ENCODE peak calls at places on chromosome 3, in eight cellular contexts. W is K562, I is upper lobe of left lung, N is Panc1, D is GM12878, M is HCT116, Q is HepG2, Z is GM23338. O is an unnamed sample.

GRCh38 chr3:195770081-195770840 is 41.5 kb downstream of the MUC4 start:
- ATAC-seq in I (no peak), W (no peak), D (no peak), Q (no peak), M (no peak), N (no peak), Z (no peak), O (no peak)

GRCh38 chr3:4320453-4320852 is 17.3 kb downstream of the SETMAR start:
- ATAC-seq in Q (no peak), M (no peak), D (no peak), I (no peak), N (no peak), Z (no peak), W (no peak), O (no peak)

GRCh38 chr3:169295126-169295525 is 368.4 kb downstream of the MECOM start:
- ATAC-seq in I (no peak), W (no peak), Q (no peak), D (no peak), M (no peak), Z (no peak), N (no peak), O (no peak)

GRCh38 chr3:150703756-150704344 is at the start of gene ERICH6:
- ATAC-seq in Q (peak; percentile 100), Z (peak; percentile 99), D (peak; percentile 100), N (peak; percentile 98), I (peak; percentile 99), M (peak; percentile 99), W (peak; percentile 100), O (peak; percentile 99)

GRCh38 chr3:132822266-132822665 is 100.1 kb upstream of the NPHP3 start:
- ATAC-seq in N (no peak), M (no peak), Q (no peak), Z (no peak), D (no peak), W (no peak), I (no peak), O (no peak)

GRCh38 chr3:184110316-184110725 is 13.5 kb downstream of the HTR3E start:
- ATAC-seq in I (no peak), N (peak; percentile 78), Q (peak; percentile 66), D (no peak), Z (no peak), M (peak; percentile 88), W (peak; percentile 78), O (no peak)

GRCh38 chr3:197398301-197398878 is 100.0 kb upstream of the DLG1 start:
- ATAC-seq in M (no peak), Z (no peak), W (no peak), I (no peak), D (no peak), N (no peak), Q (no peak), O (no peak)

GRCh38 chr3:97952872-97953271 is 19.4 kb downstream of the RIOX2 start:
- ATAC-seq in Q (no peak), I (no peak), N (no peak), W (no peak), Z (no peak), D (no peak), M (no peak), O (no peak)

GRCh38 chr3:128503164-128503651 is 10.2 kb upstream of the GATA2 start:
- ATAC-seq in W (peak; percentile 32), M (peak; percentile 59), D (no peak), Q (peak; percentile 79), Z (peak; percentile 79), N (peak; percentile 60), I (no peak), O (no peak)

DNA sequence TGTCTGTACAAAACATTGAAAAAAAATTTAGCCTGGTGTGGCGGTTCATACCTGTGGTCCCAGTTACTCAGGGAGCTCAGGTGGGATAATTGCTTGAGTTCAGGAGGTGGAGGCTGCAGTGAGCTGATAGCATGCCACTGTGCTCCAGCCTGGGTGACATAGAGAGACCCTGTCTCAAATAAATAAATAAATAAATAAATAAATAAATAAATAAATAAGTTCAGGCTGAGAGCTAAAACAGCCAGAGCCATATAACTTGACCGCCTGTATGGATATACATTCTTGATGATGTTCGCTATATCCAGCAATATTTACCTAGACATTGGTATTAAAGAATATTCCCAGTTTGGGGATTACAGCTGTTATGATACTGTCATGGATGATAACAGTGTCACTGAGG is 146.9 kb downstream of the KCNH8 start:
- ATAC-seq in D (no peak), W (no peak), I (no peak), Q (no peak), N (no peak), Z (no peak), M (no peak), O (no peak)
- H3K27ac ChIP-seq in D (no peak overlapping the region), W (no peak overlapping the region), I (no peak overlapping the region), Q (no peak overlapping the region), N (no peak overlapping the region), Z (no peak overlapping the region), M (no peak overlapping the region), O (no peak overlapping the region)

DNA sequence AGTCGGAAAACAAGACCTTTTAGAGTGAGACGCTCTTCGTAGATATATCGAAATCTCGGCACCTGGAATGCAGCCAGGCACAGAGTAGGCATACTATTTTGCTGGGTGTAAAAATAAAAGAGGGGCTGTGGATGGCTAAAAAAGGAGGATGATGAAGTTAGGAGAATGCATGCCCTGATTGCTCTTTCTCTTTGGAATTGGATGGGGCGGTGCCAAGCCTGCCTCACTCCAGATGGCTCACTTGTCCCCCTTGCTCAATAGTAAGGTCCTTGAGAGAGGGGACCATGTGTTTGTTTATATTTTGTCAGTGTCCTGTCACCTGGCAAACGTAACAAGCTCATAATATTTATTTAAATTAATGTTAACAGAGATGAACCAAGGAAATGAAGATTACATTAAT is 33.0 kb downstream of the SNRK start:
- ATAC-seq in N (no peak), W (no peak), Z (no peak), I (no peak), M (no peak), Q (no peak), D (no peak), O (peak; percentile 34)
- TF ChIP-seq POLR2AphosphoS5 in N (no peak), W (no peak), Z (no peak), I (no peak), M (no peak), Q (no peak), D (no peak), O (no peak)

DNA sequence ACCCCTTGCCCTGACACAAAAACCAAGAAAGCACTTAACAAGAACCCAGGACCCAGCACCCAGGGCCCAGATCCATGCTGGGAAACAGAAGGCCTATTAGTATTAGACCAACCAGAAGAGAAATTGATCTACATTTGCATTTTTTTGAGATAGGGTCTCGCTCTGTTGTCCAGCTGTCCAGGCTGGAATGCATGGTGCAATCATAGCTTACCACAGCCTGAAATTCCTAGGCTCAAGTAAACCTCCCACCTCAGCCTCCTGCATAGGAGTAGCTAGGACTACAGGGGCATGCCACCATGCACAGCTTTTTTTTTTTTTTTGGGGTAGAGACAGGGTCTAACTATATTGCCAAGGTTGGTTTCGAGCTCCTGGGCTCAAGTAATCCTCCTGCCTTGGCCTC is 26.4 kb downstream of the CCDC12 start:
- ATAC-seq in D (no peak), W (no peak), Q (no peak), Z (no peak), I (no peak), N (no peak), M (no peak), O (no peak)
- H3K27ac ChIP-seq in D (no peak overlapping the region), W (peak overlapping the region; percentile 21), Q (no peak overlapping the region), Z (no peak overlapping the region), I (peak overlapping the region; percentile 89), N (no peak overlapping the region), M (no peak overlapping the region), O (no peak overlapping the region)

GRCh38 chr3:123951522-123952447 is 9.2 kb downstream of the CCDC14 start:
- ATAC-seq in Z (no peak), W (no peak), Q (no peak), I (peak; percentile 38), N (no peak), D (no peak), M (no peak), O (no peak)

GRCh38 chr3:123949606-123950005 is 11.4 kb downstream of the CCDC14 start:
- ATAC-seq in M (no peak), N (no peak), Z (no peak), I (no peak), Q (no peak), D (no peak), W (no peak), O (no peak)

GRCh38 chr3:123948449-123948848 is 12.6 kb downstream of the CCDC14 start:
- ATAC-seq in W (no peak), Z (no peak), N (no peak), I (no peak), Q (no peak), D (no peak), M (no peak), O (no peak)

GRCh38 chr3:123953735-123954134 is 7.3 kb downstream of the CCDC14 start:
- ATAC-seq in N (no peak), M (no peak), D (peak; percentile 92), Q (no peak), I (no peak), Z (no peak), W (no peak), O (no peak)

GRCh38 chr3:123952844-123953520 is 8.0 kb downstream of the CCDC14 start:
- ATAC-seq in W (no peak), Q (no peak), N (no peak), Z (no peak), D (peak; percentile 45), M (no peak), I (no peak), O (no peak)
- TF ChIP-seq POLR2AphosphoS5 in W (no peak), Q (no peak), N (no peak), Z (no peak), D (no peak), M (no peak), I (no peak), O (no peak)

GRCh38 chr3:12953201-12953712 is 111.9 kb upstream of the RPL32 start:
- ATAC-seq in D (no peak), M (no peak), I (no peak), Z (no peak), Q (no peak), W (peak; percentile 94), N (no peak), O (no peak)

GRCh38 chr3:12954180-12954579 is 112.8 kb upstream of the RPL32 start:
- ATAC-seq in D (no peak), Z (no peak), M (no peak), W (no peak), Q (no peak), I (no peak), N (no peak), O (no peak)

GRCh38 chr3:12956316-12956660 is 114.9 kb upstream of the RPL32 start:
- ATAC-seq in Z (no peak), W (no peak), M (no peak), D (no peak), N (no peak), Q (no peak), I (no peak), O (no peak)

GRCh38 chr3:12955651-12956315 is 114.4 kb upstream of the RPL32 start:
- ATAC-seq in I (no peak), Z (no peak), W (no peak), M (no peak), N (no peak), D (no peak), Q (no peak), O (no peak)

GRCh38 chr3:12954891-12955650 is 113.7 kb upstream of the RPL32 start:
- ATAC-seq in I (peak; percentile 82), Z (no peak), W (no peak), D (peak; percentile 70), M (peak; percentile 31), N (peak; percentile 37), Q (no peak), O (peak; percentile 90)
- H3K27ac ChIP-seq in I (peak overlapping the region; percentile 66), Z (no peak overlapping the region), W (peak overlapping the region; percentile 90), D (no peak overlapping the region), M (no peak overlapping the region), N (no peak overlapping the region), Q (no peak overlapping the region), O (peak overlapping the region; percentile 72)

O was measured in gastroesophageal sphincter.